ENCODE peak calls at places on chromosomes 2 and 18, in seven cellular contexts. One of them, this sample, is unnamed.

GRCh38 chr18:46174317-46175039 is 70.3 kb downstream of the HAUS1 start:
- DNase-seq in left lung: peak
- DNase-seq in breast epithelium: peak
- DNase-seq in neuronal stem cell: peak
- DNase-seq in upper lobe of right lung: peak
- DNase-seq in lower lobe of right lung: peak
- DNase-seq in small intestine: peak
- DNase-seq in this sample: no peak

GRCh38 chr2:45173513-45173912 is 164.3 kb upstream of the SIX2 start:
- DNase-seq in left lung: no peak
- DNase-seq in breast epithelium: no peak
- DNase-seq in neuronal stem cell: no peak
- DNase-seq in upper lobe of right lung: no peak
- DNase-seq in lower lobe of right lung: no peak
- DNase-seq in small intestine: no peak
- DNase-seq in this sample: no peak

GRCh38 chr2:26330114-26330581 is 15.8 kb upstream of the SELENOI start:
- DNase-seq in left lung: peak
- DNase-seq in breast epithelium: peak
- DNase-seq in neuronal stem cell: peak
- DNase-seq in upper lobe of right lung: peak
- DNase-seq in lower lobe of right lung: peak
- DNase-seq in small intestine: peak
- DNase-seq in this sample: peak

GRCh38 chr2:238936162-238937052 is 88.5 kb downstream of the TWIST2 start:
- DNase-seq in left lung: no peak
- DNase-seq in breast epithelium: no peak
- DNase-seq in neuronal stem cell: no peak
- DNase-seq in upper lobe of right lung: peak
- DNase-seq in lower lobe of right lung: no peak
- DNase-seq in small intestine: no peak
- DNase-seq in this sample: no peak

GRCh38 chr2:144437636-144438035 is 82.3 kb downstream of the ZEB2 start:
- DNase-seq in left lung: no peak
- DNase-seq in breast epithelium: no peak
- DNase-seq in neuronal stem cell: no peak
- DNase-seq in upper lobe of right lung: no peak
- DNase-seq in lower lobe of right lung: no peak
- DNase-seq in small intestine: no peak
- DNase-seq in this sample: no peak

GRCh38 chr2:109129356-109129920 is 433 bp downstream of the SH3RF3 start:
- DNase-seq in left lung: peak
- DNase-seq in breast epithelium: no peak
- DNase-seq in neuronal stem cell: peak
- DNase-seq in upper lobe of right lung: no peak
- DNase-seq in lower lobe of right lung: peak
- DNase-seq in small intestine: no peak
- DNase-seq in this sample: no peak

GRCh38 chr2:25784408-25784807 is 93.9 kb downstream of the ASXL2 start:
- DNase-seq in left lung: no peak
- DNase-seq in breast epithelium: no peak
- DNase-seq in neuronal stem cell: no peak
- DNase-seq in upper lobe of right lung: no peak
- DNase-seq in lower lobe of right lung: no peak
- DNase-seq in small intestine: no peak
- DNase-seq in this sample: no peak

GRCh38 chr2:139366659-139367058 is 586.5 kb upstream of the NXPH2 start:
- DNase-seq in left lung: no peak
- DNase-seq in breast epithelium: no peak
- DNase-seq in neuronal stem cell: no peak
- DNase-seq in upper lobe of right lung: no peak
- DNase-seq in lower lobe of right lung: no peak
- DNase-seq in small intestine: no peak
- DNase-seq in this sample: no peak

GRCh38 chr2:51220080-51220479 is 188.1 kb upstream of the NRXN1 start:
- DNase-seq in left lung: no peak
- DNase-seq in breast epithelium: no peak
- DNase-seq in neuronal stem cell: no peak
- DNase-seq in upper lobe of right lung: no peak
- DNase-seq in lower lobe of right lung: no peak
- DNase-seq in small intestine: no peak
- DNase-seq in this sample: no peak

GRCh38 chr2:194003911-194004310 is 1653.1 kb upstream of the SLC39A10 start:
- DNase-seq in left lung: no peak
- DNase-seq in breast epithelium: no peak
- DNase-seq in neuronal stem cell: no peak
- DNase-seq in upper lobe of right lung: no peak
- DNase-seq in lower lobe of right lung: no peak
- DNase-seq in small intestine: no peak
- DNase-seq in this sample: no peak

GRCh38 chr2:226800941-226801784 is 1.5 kb upstream of the IRS1 start:
- DNase-seq in left lung: peak
- DNase-seq in breast epithelium: peak
- DNase-seq in neuronal stem cell: peak
- DNase-seq in upper lobe of right lung: peak
- DNase-seq in lower lobe of right lung: peak
- DNase-seq in small intestine: peak
- DNase-seq in this sample: peak

GRCh38 chr2:102488063-102488462 is 15.0 kb downstream of the SLC9A4 start:
- DNase-seq in left lung: no peak
- DNase-seq in breast epithelium: peak
- DNase-seq in neuronal stem cell: no peak
- DNase-seq in upper lobe of right lung: no peak
- DNase-seq in lower lobe of right lung: no peak
- DNase-seq in small intestine: peak
- DNase-seq in this sample: no peak

GRCh38 chr18:48170651-48171050 is 238.5 kb downstream of the ZBTB7C start:
- DNase-seq in left lung: no peak
- DNase-seq in breast epithelium: no peak
- DNase-seq in neuronal stem cell: no peak
- DNase-seq in upper lobe of right lung: no peak
- DNase-seq in lower lobe of right lung: no peak
- DNase-seq in small intestine: no peak
- DNase-seq in this sample: no peak

GRCh38 chr2:150325656-150326055 is 161.8 kb downstream of the RND3 start:
- DNase-seq in left lung: no peak
- DNase-seq in breast epithelium: no peak
- DNase-seq in neuronal stem cell: no peak
- DNase-seq in upper lobe of right lung: no peak
- DNase-seq in lower lobe of right lung: no peak
- DNase-seq in small intestine: peak
- DNase-seq in this sample: no peak

GRCh38 chr2:160375802-160376469 is 117.7 kb downstream of the RBMS1 start:
- DNase-seq in left lung: no peak
- DNase-seq in breast epithelium: no peak
- DNase-seq in neuronal stem cell: no peak
- DNase-seq in upper lobe of right lung: no peak
- DNase-seq in lower lobe of right lung: no peak
- DNase-seq in small intestine: no peak
- DNase-seq in this sample: no peak

GRCh38 chr2:101900375-101900774 is 91.4 kb upstream of the IL1R2 start:
- DNase-seq in left lung: no peak
- DNase-seq in breast epithelium: no peak
- DNase-seq in neuronal stem cell: no peak
- DNase-seq in upper lobe of right lung: no peak
- DNase-seq in lower lobe of right lung: no peak
- DNase-seq in small intestine: no peak
- DNase-seq in this sample: no peak

GRCh38 chr2:33573657-33574056 is 25.4 kb downstream of the FAM98A start:
- DNase-seq in left lung: no peak
- DNase-seq in breast epithelium: no peak
- DNase-seq in neuronal stem cell: no peak
- DNase-seq in upper lobe of right lung: no peak
- DNase-seq in lower lobe of right lung: no peak
- DNase-seq in small intestine: no peak
- DNase-seq in this sample: no peak

DNA sequence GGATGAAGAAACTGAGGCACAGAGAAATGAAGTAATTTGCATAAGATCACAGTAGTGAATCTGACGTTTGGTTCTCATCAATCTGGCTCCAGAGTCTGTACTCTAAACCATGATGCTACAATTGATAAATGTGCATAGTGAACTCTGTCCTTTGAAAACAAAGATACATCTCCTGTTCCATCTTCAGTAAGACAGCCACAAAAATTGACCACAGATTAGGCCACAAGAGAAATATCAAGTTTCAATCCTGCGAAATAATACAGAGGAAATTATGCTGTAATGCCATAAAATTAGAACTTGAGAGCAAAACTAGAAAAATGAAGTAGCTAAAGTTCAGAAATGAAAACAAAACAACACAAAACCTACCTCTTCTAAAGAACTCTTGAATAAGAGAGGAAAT is 28.4 kb downstream of the FAM98A start:
- DNase-seq in left lung: no peak
- DNase-seq in breast epithelium: no peak
- DNase-seq in neuronal stem cell: no peak
- DNase-seq in upper lobe of right lung: no peak
- DNase-seq in lower lobe of right lung: no peak
- DNase-seq in small intestine: no peak
- DNase-seq in this sample: no peak
- H3K27ac ChIP-seq in left lung: no peak
- H3K27ac ChIP-seq in breast epithelium: no peak
- H3K27ac ChIP-seq in neuronal stem cell: no peak
- H3K27ac ChIP-seq in upper lobe of right lung: no peak
- H3K27ac ChIP-seq in lower lobe of right lung: no peak
- H3K27ac ChIP-seq in small intestine: no peak
- H3K27ac ChIP-seq in this sample: no peak

DNA sequence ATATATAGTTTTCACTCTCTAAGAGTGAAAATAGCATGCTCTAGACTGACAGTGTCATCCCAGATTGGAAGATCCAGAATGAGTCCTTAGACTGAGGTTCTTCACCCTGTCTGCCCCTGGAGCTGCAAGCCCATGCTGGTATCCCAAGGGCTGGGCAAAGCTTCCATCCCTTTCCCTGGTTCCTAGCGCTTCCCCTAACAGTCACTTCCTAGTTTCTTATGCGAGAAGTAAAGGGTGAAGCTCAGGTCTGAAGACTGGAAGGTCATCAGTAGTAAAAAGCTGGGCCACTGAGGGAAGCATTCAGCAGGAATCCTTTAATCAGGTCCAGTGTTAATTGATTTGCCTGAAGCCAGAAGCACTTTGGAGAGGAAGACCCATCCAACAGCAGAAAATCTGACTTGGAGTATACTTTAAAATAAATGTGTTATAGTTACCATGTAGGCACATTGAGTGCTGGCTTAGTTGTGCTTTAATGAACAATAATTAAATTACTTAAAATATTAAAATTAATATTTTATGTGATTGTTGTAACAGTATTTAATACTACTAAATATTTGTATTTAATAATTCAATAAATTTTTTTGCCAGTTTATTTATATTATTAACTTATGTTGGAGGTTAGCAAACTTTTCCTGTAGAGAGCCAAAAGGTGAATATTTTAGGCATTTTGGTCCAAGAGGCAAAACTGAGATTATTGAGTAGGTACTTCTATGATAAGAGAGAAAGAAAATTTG is 237.9 kb downstream of the FHOD3 start:
- DNase-seq in left lung: no peak
- DNase-seq in breast epithelium: no peak
- DNase-seq in neuronal stem cell: no peak
- DNase-seq in upper lobe of right lung: no peak
- DNase-seq in lower lobe of right lung: no peak
- DNase-seq in small intestine: no peak
- DNase-seq in this sample: no peak
- H3K27ac ChIP-seq in left lung: no peak
- H3K27ac ChIP-seq in breast epithelium: no peak
- H3K27ac ChIP-seq in neuronal stem cell: peak
- H3K27ac ChIP-seq in upper lobe of right lung: no peak
- H3K27ac ChIP-seq in lower lobe of right lung: no peak
- H3K27ac ChIP-seq in small intestine: no peak
- H3K27ac ChIP-seq in this sample: no peak

GRCh38 chr2:28360742-28361293 is 31.8 kb upstream of the FOSL2 start:
- DNase-seq in left lung: no peak
- DNase-seq in breast epithelium: no peak
- DNase-seq in neuronal stem cell: no peak
- DNase-seq in upper lobe of right lung: no peak
- DNase-seq in lower lobe of right lung: no peak
- DNase-seq in small intestine: no peak
- DNase-seq in this sample: no peak
- H3K27ac ChIP-seq in left lung: no peak
- H3K27ac ChIP-seq in breast epithelium: peak
- H3K27ac ChIP-seq in neuronal stem cell: no peak
- H3K27ac ChIP-seq in upper lobe of right lung: no peak
- H3K27ac ChIP-seq in lower lobe of right lung: no peak
- H3K27ac ChIP-seq in small intestine: no peak
- H3K27ac ChIP-seq in this sample: no peak

GRCh38 chr2:184599875-184600227 is 1.5 kb downstream of the ZNF804A start:
- DNase-seq in left lung: no peak
- DNase-seq in breast epithelium: no peak
- DNase-seq in neuronal stem cell: no peak
- DNase-seq in upper lobe of right lung: no peak
- DNase-seq in lower lobe of right lung: no peak
- DNase-seq in small intestine: no peak
- DNase-seq in this sample: no peak

GRCh38 chr2:184597996-184598312 is 375 bp upstream of the ZNF804A start:
- DNase-seq in left lung: no peak
- DNase-seq in breast epithelium: no peak
- DNase-seq in neuronal stem cell: no peak
- DNase-seq in upper lobe of right lung: no peak
- DNase-seq in lower lobe of right lung: no peak
- DNase-seq in small intestine: no peak
- DNase-seq in this sample: no peak

GRCh38 chr2:184597571-184597980 is 753 bp upstream of the ZNF804A start:
- DNase-seq in left lung: peak
- DNase-seq in breast epithelium: no peak
- DNase-seq in neuronal stem cell: peak
- DNase-seq in upper lobe of right lung: no peak
- DNase-seq in lower lobe of right lung: peak
- DNase-seq in small intestine: peak
- DNase-seq in this sample: peak

GRCh38 chr2:184599054-184599874 is 935 bp downstream of the ZNF804A start:
- DNase-seq in left lung: peak
- DNase-seq in breast epithelium: no peak
- DNase-seq in neuronal stem cell: no peak
- DNase-seq in upper lobe of right lung: no peak
- DNase-seq in lower lobe of right lung: no peak
- DNase-seq in small intestine: peak
- DNase-seq in this sample: no peak

DNA sequence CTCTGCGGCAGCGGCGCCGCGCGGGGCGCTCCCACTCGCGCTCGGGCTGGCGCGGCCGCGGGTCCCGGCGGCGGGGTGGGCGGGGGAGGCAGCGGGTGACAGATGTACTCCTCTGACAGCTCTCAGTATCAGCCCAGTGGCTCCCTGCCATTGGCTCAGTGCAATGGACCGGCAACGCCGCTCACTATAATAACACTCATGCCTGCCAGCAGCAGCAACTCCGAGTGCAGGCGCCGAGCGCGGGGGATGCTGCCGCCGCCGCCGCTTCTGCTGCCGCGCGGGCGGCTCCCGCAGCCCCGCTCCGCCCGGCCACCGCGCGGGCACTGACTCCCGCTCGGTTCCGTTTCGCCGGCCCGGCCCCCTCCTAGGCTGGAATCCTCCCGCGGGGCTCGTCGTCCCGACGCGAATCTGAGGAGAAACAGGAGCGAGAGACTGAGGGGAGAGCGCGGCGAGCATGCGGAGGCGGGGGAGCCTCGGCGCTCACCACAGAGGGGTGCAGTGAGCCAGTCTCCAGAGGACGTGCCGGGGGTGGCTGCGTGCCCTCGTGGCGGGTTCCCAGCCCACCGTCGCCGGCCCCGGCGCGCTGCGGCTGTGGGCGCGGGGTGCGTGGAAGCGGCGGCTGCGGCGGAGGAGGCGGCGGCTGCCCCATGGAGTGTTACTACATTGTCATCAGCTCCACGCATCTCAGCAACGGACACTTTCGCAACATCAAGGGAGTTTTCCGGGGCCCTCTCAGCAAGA is at the start of gene ZNF804A:
- DNase-seq in left lung: peak
- DNase-seq in breast epithelium: no peak
- DNase-seq in neuronal stem cell: peak
- DNase-seq in upper lobe of right lung: peak
- DNase-seq in lower lobe of right lung: peak
- DNase-seq in small intestine: peak
- DNase-seq in this sample: no peak
- H3K27ac ChIP-seq in left lung: peak
- H3K27ac ChIP-seq in breast epithelium: no peak
- H3K27ac ChIP-seq in neuronal stem cell: no peak
- H3K27ac ChIP-seq in upper lobe of right lung: peak
- H3K27ac ChIP-seq in lower lobe of right lung: peak
- H3K27ac ChIP-seq in small intestine: no peak
- H3K27ac ChIP-seq in this sample: peak

This sample was measured in caudate nucleus.